ENCODE peak calls at places on chromosomes 11 and 22, in seven cellular contexts. A is heart right ventricle, B is HTR-8/SVneo, Z is Ammon's horn, H is aorta, K is brain microvascular endothelial cell, M is T47D. D is an unnamed sample.
A peak's percentile ranks its signal among the peaks of the same experiment; 100 is the strongest.

GRCh38 chr11:102783720-102784119 is 3.3 kb upstream of the MMP10 start:
- DNase-seq in A (no peak), B (no peak), Z (no peak), H (no peak), K (no peak), M (peak; percentile 42), D (no peak)

GRCh38 chr22:47065756-47066615 is 303.5 kb downstream of the TBC1D22A start:
- DNase-seq in A (no peak), B (no peak), Z (no peak), H (peak; percentile 60), K (peak; percentile 44), M (no peak), D (no peak)

GRCh38 chr11:35211952-35212351 is 73.0 kb downstream of the CD44 start:
- DNase-seq in A (no peak), B (no peak), Z (no peak), H (no peak), K (no peak), M (no peak), D (no peak)

GRCh38 chr11:4060182-4060923 is 34.2 kb upstream of the RRM1 start:
- DNase-seq in A (no peak), B (no peak), Z (no peak), H (no peak), K (no peak), M (no peak), D (peak; percentile 37)

GRCh38 chr11:131392528-131393255 is 22.3 kb downstream of the NTM start:
- DNase-seq in A (no peak), B (no peak), Z (peak; percentile 60), H (no peak), K (no peak), M (no peak), D (no peak)

GRCh38 chr11:70477607-70478006 is 79.3 kb downstream of the CTTN start:
- DNase-seq in A (peak; percentile 37), B (no peak), Z (peak; percentile 80), H (peak; percentile 28), K (no peak), M (no peak), D (no peak)

GRCh38 chr11:94737171-94737611 is 31.0 kb upstream of the AMOTL1 start:
- DNase-seq in A (no peak), B (no peak), Z (no peak), H (no peak), K (no peak), M (peak; percentile 86), D (no peak)

GRCh38 chr22:40325315-40325714 is 21.0 kb upstream of the ADSL start:
- DNase-seq in A (no peak), B (no peak), Z (no peak), H (no peak), K (no peak), M (no peak), D (no peak)

GRCh38 chr11:116505466-116506247 is 267.1 kb downstream of the BUD13 start:
- DNase-seq in A (no peak), B (no peak), Z (no peak), H (no peak), K (no peak), M (no peak), D (no peak)

GRCh38 chr11:134802116-134802515 is 390.1 kb upstream of the B3GAT1 start:
- DNase-seq in A (no peak), B (no peak), Z (no peak), H (no peak), K (no peak), M (peak; percentile 83), D (no peak)

GRCh38 chr22:37162221-37163095 is 12.7 kb upstream of the IL2RB start:
- DNase-seq in A (no peak), B (no peak), Z (no peak), H (no peak), K (no peak), M (no peak), D (no peak)

GRCh38 chr22:40637181-40638150 is 947 bp upstream of the MRTFA start:
- DNase-seq in A (no peak), B (no peak), Z (peak; percentile 50), H (peak; percentile 89), K (no peak), M (no peak), D (no peak)

GRCh38 chr22:20904008-20904979 is 12.9 kb upstream of the CRKL start:
- DNase-seq in A (no peak), B (peak; percentile 43), Z (no peak), H (peak; percentile 30), K (peak; percentile 87), M (no peak), D (peak; percentile 34)

GRCh38 chr22:48784701-48785503 is 1042.8 kb downstream of the BRD1 start:
- DNase-seq in A (no peak), B (no peak), Z (no peak), H (no peak), K (no peak), M (no peak), D (no peak)

GRCh38 chr22:19641254-19641982 is 72.9 kb upstream of the SEPTIN5 start:
- DNase-seq in A (no peak), B (no peak), Z (no peak), H (peak; percentile 36), K (no peak), M (no peak), D (peak; percentile 58)

D was measured in HuH-7.5.